ENCODE peak calls at places on chromosomes 7 and 10, in six cellular contexts. T, N, J, F, D and Y are unnamed samples.

GRCh38 chr10:126124923-126125322 is 228.6 kb downstream of the FANK1 start:
- DNase-seq in D (peak; percentile 52), T (no peak), N (no peak), J (no peak), F (no peak), Y (no peak)

GRCh38 chr7:134724606-134725005 is 54.8 kb upstream of the CALD1 start:
- DNase-seq in F (no peak), T (no peak), D (peak; percentile 70), J (no peak), N (no peak), Y (no peak)

GRCh38 chr10:43946445-43946844 is 297.8 kb upstream of the ZNF32 start:
- DNase-seq in N (no peak), D (no peak), F (no peak), T (no peak), J (no peak), Y (no peak)

GRCh38 chr7:35258891-35259537 is 5.1 kb upstream of the TBX20 start:
- DNase-seq in J (no peak), N (no peak), T (no peak), D (no peak), F (no peak), Y (peak; percentile 84)

GRCh38 chr10:78512205-78512550 is 478.5 kb downstream of the RPS24 start:
- DNase-seq in J (no peak), D (no peak), N (no peak), T (no peak), F (no peak), Y (no peak)

GRCh38 chr10:90658791-90659190 is 199.0 kb downstream of the HTR7 start:
- DNase-seq in J (no peak), T (no peak), F (no peak), N (no peak), D (no peak), Y (no peak)

GRCh38 chr7:81195033-81195432 is 276.2 kb upstream of the SEMA3C start:
- DNase-seq in T (no peak), D (peak; percentile 33), N (no peak), F (peak; percentile 19), J (no peak), Y (no peak)

GRCh38 chr10:63206997-63207952 is 74.1 kb downstream of the NRBF2 start:
- DNase-seq in N (no peak), J (peak; percentile 21), F (peak; percentile 8), T (no peak), D (peak; percentile 90), Y (no peak)

GRCh38 chr7:33127085-33127484 is 2.3 kb upstream of the BBS9 start:
- DNase-seq in J (no peak), D (no peak), T (no peak), F (no peak), N (no peak), Y (no peak)

GRCh38 chr10:77940627-77941026 is 14.1 kb upstream of the DLG5 start:
- DNase-seq in J (no peak), T (no peak), F (no peak), N (no peak), D (no peak), Y (no peak)

GRCh38 chr10:28139138-28139537 is 140.3 kb upstream of the ODAD2 start:
- DNase-seq in D (peak; percentile 25), T (no peak), F (no peak), N (no peak), J (no peak), Y (no peak)

GRCh38 chr10:63707254-63707910 is 186.2 kb downstream of the REEP3 start:
- DNase-seq in J (no peak), F (peak; percentile 67), D (peak; percentile 98), T (no peak), N (no peak), Y (no peak)

GRCh38 chr7:82624337-82624736 is 180.8 kb upstream of the CACNA2D1 start:
- DNase-seq in J (no peak), F (no peak), T (no peak), N (no peak), D (peak; percentile 97), Y (no peak)

GRCh38 chr7:75869776-75870379 is 9.0 kb upstream of the RHBDD2 start:
- DNase-seq in D (no peak), J (no peak), F (no peak), T (no peak), N (no peak), Y (no peak)

GRCh38 chr7:130988443-130988842 is 254.4 kb upstream of the KLF14 start:
- DNase-seq in F (no peak), J (no peak), N (no peak), D (peak; percentile 72), T (no peak), Y (no peak)

GRCh38 chr7:109190766-109191165 is 621.1 kb downstream of the DNAJB9 start:
- DNase-seq in F (no peak), J (no peak), N (no peak), T (no peak), D (no peak), Y (no peak)

GRCh38 chr10:18224626-18225445 is 84.6 kb downstream of the CACNB2 start:
- DNase-seq in T (no peak), F (no peak), N (no peak), J (peak; percentile 70), D (no peak), Y (no peak)

GRCh38 chr7:37052673-37053072 is 328.4 kb upstream of the AOAH start:
- DNase-seq in J (no peak), T (peak; percentile 11), N (peak; percentile 24), D (peak; percentile 32), F (peak; percentile 74), Y (peak; percentile 51)

GRCh38 chr10:114261116-114261515 is 22.1 kb downstream of the VWA2 start:
- DNase-seq in T (no peak), J (no peak), F (no peak), N (no peak), D (peak; percentile 45), Y (no peak)

GRCh38 chr7:26070290-26070689 is 81.7 kb upstream of the NFE2L3 start:
- DNase-seq in T (no peak), J (no peak), D (no peak), F (no peak), N (no peak), Y (no peak)

GRCh38 chr7:114889646-114890285 is 32.1 kb upstream of the MDFIC start:
- DNase-seq in J (no peak), N (no peak), D (peak; percentile 99), F (peak; percentile 80), T (no peak), Y (no peak)

GRCh38 chr7:83347836-83348482 is 185.3 kb upstream of the PCLO start:
- DNase-seq in F (peak; percentile 81), J (no peak), N (no peak), T (no peak), D (peak; percentile 79), Y (no peak)

GRCh38 chr7:152710134-152710404 is 34.1 kb upstream of the XRCC2 start:
- DNase-seq in J (no peak), F (no peak), N (no peak), T (no peak), D (no peak), Y (no peak)

GRCh38 chr10:15562578-15562977 is 157.1 kb downstream of the ITGA8 start:
- DNase-seq in F (no peak), J (no peak), D (no peak), N (no peak), T (no peak), Y (no peak)

GRCh38 chr7:2710256-2710655 is 22.3 kb downstream of the AMZ1 start:
- DNase-seq in N (no peak), F (no peak), D (no peak), J (no peak), T (peak; percentile 53), Y (no peak)

GRCh38 chr10:109871476-109871875 is 51.8 kb downstream of the XPNPEP1 start:
- DNase-seq in N (no peak), F (no peak), J (no peak), T (no peak), D (no peak), Y (no peak)

GRCh38 chr10:32731527-32731926 is 226.5 kb downstream of the ITGB1 start:
- DNase-seq in N (no peak), D (no peak), J (no peak), T (no peak), F (no peak), Y (no peak)

GRCh38 chr7:73703985-73704639 is 15.4 kb downstream of the STX1A start:
- DNase-seq in D (peak; percentile 52), F (peak; percentile 73), J (peak; percentile 80), N (no peak), T (peak; percentile 44), Y (peak; percentile 57)

GRCh38 chr7:69845721-69846495 is 247.6 kb downstream of the AUTS2 start:
- DNase-seq in D (no peak), F (no peak), N (no peak), T (no peak), J (no peak), Y (no peak)

GRCh38 chr7:121954803-121955202 is 81.8 kb downstream of the PTPRZ1 start:
- DNase-seq in N (no peak), D (peak; percentile 83), J (no peak), F (no peak), T (no peak), Y (no peak)

GRCh38 chr10:4662576-4663161 is 163.3 kb upstream of the AKR1E2 start:
- DNase-seq in N (no peak), T (no peak), D (peak; percentile 76), J (no peak), F (no peak), Y (no peak)

DNA sequence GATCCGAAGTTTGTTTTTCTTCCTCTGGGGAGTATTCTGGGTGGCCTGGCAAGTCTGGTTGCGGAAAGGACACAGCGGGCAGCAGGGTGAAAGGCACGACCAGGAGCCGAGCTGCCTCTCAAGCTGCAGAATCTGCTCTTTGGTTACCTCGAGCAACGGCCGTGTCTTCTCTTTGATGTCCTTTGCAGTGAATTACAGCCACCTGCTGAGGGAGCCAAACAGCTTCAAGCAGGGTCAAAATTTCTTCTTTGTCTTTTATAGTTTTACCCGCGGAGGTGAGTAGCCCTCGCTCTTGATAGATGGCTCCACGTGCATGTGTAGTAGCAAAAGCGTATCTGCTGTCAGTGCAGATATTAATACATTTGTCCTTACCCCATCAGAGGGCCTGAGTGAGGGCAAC is 177.3 kb upstream of the MBL2 start:
- DNase-seq in D (no peak), F (peak; percentile 23), N (no peak), T (no peak), J (no peak), Y (no peak)
- H3K4me1 ChIP-seq in D (no peaks in the 10 kb centered on the region), F (peaks cover 5% of the 10 kb centered on the region), N (no peaks in the 10 kb centered on the region), T (no peaks in the 10 kb centered on the region), J (no peaks in the 10 kb centered on the region), Y (no peaks in the 10 kb centered on the region)

DNA sequence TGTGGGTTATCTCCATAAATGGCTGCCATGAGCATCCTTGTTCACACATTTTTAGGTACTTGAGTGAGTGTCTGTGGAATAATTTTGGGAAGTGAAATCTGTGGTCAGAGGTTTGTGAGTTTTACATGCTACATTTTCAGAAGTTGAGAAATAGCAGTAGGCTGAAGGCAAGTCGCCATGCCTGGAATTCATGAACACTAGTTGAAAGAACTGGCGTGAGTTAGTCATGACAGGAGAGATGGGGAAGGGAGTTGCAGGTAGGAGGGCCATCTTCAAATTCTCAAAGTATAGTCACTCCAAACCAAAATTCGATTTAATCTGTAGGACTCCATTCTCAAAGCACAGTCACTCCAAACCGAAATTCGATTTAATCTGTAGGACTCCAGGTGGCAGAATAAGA is 89.6 kb downstream of the EGFR start:
- DNase-seq in N (no peak), T (no peak), F (no peak), J (no peak), D (no peak), Y (no peak)
- H3K27me3 ChIP-seq in N (no peaks in the 10 kb centered on the region), T (no peaks in the 10 kb centered on the region), F (no peaks in the 10 kb centered on the region), J (no peaks in the 10 kb centered on the region), D (no peaks in the 10 kb centered on the region), Y (no peaks in the 10 kb centered on the region)

GRCh38 chr7:123845823-123846216 is 851 bp downstream of the HYAL4 start:
- DNase-seq in N (no peak), F (no peak), T (no peak), D (no peak), J (no peak), Y (no peak)
- H3K27ac ChIP-seq in N (no peak overlapping the region), F (no peak overlapping the region), T (no peak overlapping the region), D (no peak overlapping the region), J (no peak overlapping the region), Y (no peak overlapping the region)

GRCh38 chr10:11229893-11230292 is 212.2 kb downstream of the CELF2 start:
- DNase-seq in T (no peak), J (no peak), F (no peak), N (no peak), D (no peak), Y (no peak)
- H3K4me1 ChIP-seq in T (peaks cover 88% of the 10 kb centered on the region), J (no peaks in the 10 kb centered on the region), F (no peaks in the 10 kb centered on the region), N (no peaks in the 10 kb centered on the region), D (peaks cover 3% of the 10 kb centered on the region), Y (peaks cover 5% of the 10 kb centered on the region)